ENCODE peak calls at places on chromosomes 7 and 10, in four cellular contexts. One of them, this sample, is unnamed.

GRCh38 chr7:116329845-116330503 is 119.6 kb downstream of the TES start:
- DNase-seq in K562: no peak
- DNase-seq in HepG2: no peak
- DNase-seq in GM12878: no peak
- DNase-seq in this sample: no peak

GRCh38 chr10:75662715-75663114 is 231.3 kb downstream of the LRMDA start:
- DNase-seq in K562: no peak
- DNase-seq in HepG2: no peak
- DNase-seq in GM12878: no peak
- DNase-seq in this sample: no peak

GRCh38 chr10:13909911-13910617 is 323.3 kb downstream of the PRPF18 start:
- DNase-seq in K562: no peak
- DNase-seq in HepG2: no peak
- DNase-seq in GM12878: no peak
- DNase-seq in this sample: no peak

GRCh38 chr7:111485981-111486380 is 76.3 kb downstream of the IMMP2L start:
- DNase-seq in K562: no peak
- DNase-seq in HepG2: no peak
- DNase-seq in GM12878: no peak
- DNase-seq in this sample: no peak

GRCh38 chr10:113859261-113859660 is 4.8 kb downstream of the NHLRC2 start:
- DNase-seq in K562: no peak
- DNase-seq in HepG2: no peak
- DNase-seq in GM12878: no peak
- DNase-seq in this sample: no peak

GRCh38 chr7:138083859-138084258 is 7.6 kb downstream of the AKR1D1 start:
- DNase-seq in K562: no peak
- DNase-seq in HepG2: no peak
- DNase-seq in GM12878: no peak
- DNase-seq in this sample: no peak

GRCh38 chr10:79142522-79143309 is 74.0 kb downstream of the ZMIZ1 start:
- DNase-seq in K562: no peak
- DNase-seq in HepG2: no peak
- DNase-seq in GM12878: no peak
- DNase-seq in this sample: no peak

GRCh38 chr7:49670991-49671390 is 102.4 kb upstream of the VWC2 start:
- DNase-seq in K562: no peak
- DNase-seq in HepG2: no peak
- DNase-seq in GM12878: no peak
- DNase-seq in this sample: no peak

GRCh38 chr7:54342458-54342857 is 199.7 kb upstream of the VSTM2A start:
- DNase-seq in K562: no peak
- DNase-seq in HepG2: no peak
- DNase-seq in GM12878: no peak
- DNase-seq in this sample: no peak

GRCh38 chr7:115980175-115980574 is 50.4 kb downstream of the TFEC start:
- DNase-seq in K562: no peak
- DNase-seq in HepG2: no peak
- DNase-seq in GM12878: no peak
- DNase-seq in this sample: no peak

GRCh38 chr10:76086571-76087260 is 655.3 kb downstream of the LRMDA start:
- DNase-seq in K562: peak
- DNase-seq in HepG2: peak
- DNase-seq in GM12878: peak
- DNase-seq in this sample: peak

GRCh38 chr10:4810093-4810492 is 15.9 kb upstream of the AKR1E2 start:
- DNase-seq in K562: no peak
- DNase-seq in HepG2: no peak
- DNase-seq in GM12878: no peak
- DNase-seq in this sample: no peak

GRCh38 chr10:9709849-9710248 is 1307.8 kb upstream of the CELF2 start:
- DNase-seq in K562: no peak
- DNase-seq in HepG2: no peak
- DNase-seq in GM12878: no peak
- DNase-seq in this sample: no peak

GRCh38 chr10:13054844-13055243 is 45.1 kb upstream of the OPTN start:
- DNase-seq in K562: no peak
- DNase-seq in HepG2: no peak
- DNase-seq in GM12878: no peak
- DNase-seq in this sample: no peak

GRCh38 chr7:31022117-31022516 is 30.0 kb upstream of the ADCYAP1R1 start:
- DNase-seq in K562: no peak
- DNase-seq in HepG2: no peak
- DNase-seq in GM12878: no peak
- DNase-seq in this sample: no peak

GRCh38 chr10:66835400-66835799 is 90.4 kb upstream of the LRRTM3 start:
- DNase-seq in K562: no peak
- DNase-seq in HepG2: no peak
- DNase-seq in GM12878: no peak
- DNase-seq in this sample: no peak

GRCh38 chr10:119176166-119176565 is 2.4 kb downstream of the PRDX3 start:
- DNase-seq in K562: no peak
- DNase-seq in HepG2: no peak
- DNase-seq in GM12878: no peak
- DNase-seq in this sample: no peak

GRCh38 chr7:48087349-48087748 is 1.7 kb upstream of the UPP1 start:
- DNase-seq in K562: no peak
- DNase-seq in HepG2: no peak
- DNase-seq in GM12878: peak
- DNase-seq in this sample: no peak

GRCh38 chr7:142327555-142327954 is 69.7 kb upstream of the PRSS58 start:
- DNase-seq in K562: no peak
- DNase-seq in HepG2: no peak
- DNase-seq in GM12878: no peak
- DNase-seq in this sample: no peak

DNA sequence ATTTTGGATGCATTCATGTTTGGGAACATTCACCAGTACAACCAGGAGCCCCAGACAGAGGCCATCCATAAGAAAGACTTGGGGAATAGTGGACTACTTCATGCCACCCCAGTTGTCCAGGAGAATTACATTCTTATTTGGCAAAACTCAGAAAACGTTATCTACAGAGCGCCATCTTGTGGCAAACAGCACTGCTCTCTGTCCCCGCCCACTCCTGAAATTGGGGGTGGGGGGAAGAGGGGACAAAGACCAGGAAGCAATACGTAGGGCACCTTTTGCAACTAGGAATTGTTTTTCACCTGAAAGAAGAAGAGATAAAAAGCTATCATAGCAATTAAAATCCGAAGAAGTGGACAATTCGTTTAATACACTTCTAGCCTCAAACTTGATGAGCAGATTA is 134.6 kb upstream of the MGMT start:
- DNase-seq in K562: peak
- DNase-seq in HepG2: no peak
- DNase-seq in GM12878: no peak
- DNase-seq in this sample: peak
- TF ChIP-seq SP1 in K562: no peak
- TF ChIP-seq SP1 in HepG2: no peak
- TF ChIP-seq SP1 in GM12878: no peak
- TF ChIP-seq SP1 in this sample: no peak

GRCh38 chr10:69961168-69961863 is 91.3 kb upstream of the MACROH2A2 start:
- DNase-seq in K562: no peak
- DNase-seq in HepG2: no peak
- DNase-seq in GM12878: no peak
- DNase-seq in this sample: peak
- TF ChIP-seq BHLHE40 in K562: no peak
- TF ChIP-seq BHLHE40 in HepG2: no peak
- TF ChIP-seq BHLHE40 in GM12878: no peak
- TF ChIP-seq BHLHE40 in this sample: no peak

GRCh38 chr10:42734537-42734936 is 48.1 kb upstream of the BMS1 start:
- DNase-seq in K562: no peak
- DNase-seq in HepG2: no peak
- DNase-seq in GM12878: no peak
- DNase-seq in this sample: no peak
- TF ChIP-seq SP1 in K562: no peak
- TF ChIP-seq SP1 in HepG2: no peak
- TF ChIP-seq SP1 in GM12878: no peak
- TF ChIP-seq SP1 in this sample: no peak

GRCh38 chr7:84122582-84123360 is 71.8 kb downstream of the SEMA3A start:
- DNase-seq in K562: no peak
- DNase-seq in HepG2: no peak
- DNase-seq in GM12878: no peak
- DNase-seq in this sample: no peak
- TF ChIP-seq BHLHE40 in K562: no peak
- TF ChIP-seq BHLHE40 in HepG2: no peak
- TF ChIP-seq BHLHE40 in GM12878: no peak
- TF ChIP-seq BHLHE40 in this sample: no peak

GRCh38 chr7:42025635-42026375 is 211.2 kb downstream of the GLI3 start:
- DNase-seq in K562: no peak
- DNase-seq in HepG2: peak
- DNase-seq in GM12878: no peak
- DNase-seq in this sample: no peak

GRCh38 chr7:42023216-42023724 is 213.7 kb downstream of the GLI3 start:
- DNase-seq in K562: no peak
- DNase-seq in HepG2: no peak
- DNase-seq in GM12878: no peak
- DNase-seq in this sample: no peak

GRCh38 chr7:42029405-42029804 is 207.6 kb downstream of the GLI3 start:
- DNase-seq in K562: no peak
- DNase-seq in HepG2: no peak
- DNase-seq in GM12878: no peak
- DNase-seq in this sample: no peak

DNA sequence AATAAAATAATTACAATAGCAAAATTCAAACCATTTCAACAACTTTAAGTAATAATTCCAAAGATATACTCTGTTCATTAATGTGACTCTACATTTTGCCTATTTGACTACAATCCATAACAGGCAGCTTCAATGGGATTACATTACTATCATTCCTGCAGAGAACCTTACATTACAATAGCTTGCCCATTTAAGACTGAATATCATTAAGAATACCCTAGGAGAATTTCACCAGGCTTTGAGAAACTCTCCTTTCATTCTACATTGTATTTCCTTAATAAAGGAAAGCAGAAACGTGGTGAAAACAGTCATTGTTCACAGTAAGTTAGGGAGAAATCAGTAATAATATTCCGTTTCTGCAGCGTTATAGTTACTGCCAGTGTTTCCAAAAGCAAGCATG is 209.5 kb downstream of the GLI3 start:
- DNase-seq in K562: no peak
- DNase-seq in HepG2: no peak
- DNase-seq in GM12878: no peak
- DNase-seq in this sample: no peak
- TF ChIP-seq SP1 in K562: no peak
- TF ChIP-seq SP1 in HepG2: no peak
- TF ChIP-seq SP1 in GM12878: no peak
- TF ChIP-seq SP1 in this sample: no peak